ENCODE peak calls at places on chromosomes 3 and 15, in seven cellular contexts. T, S, C, F, P, U and O are unnamed samples.

GRCh38 chr15:31304736-31305365 is 21.8 kb upstream of the KLF13 start:
- DNase-seq in C (no peak), U (no peak), F (no peak), T (no peak), S (no peak), P (no peak), O (peak; percentile 48)

GRCh38 chr3:106176734-106177133 is 307.9 kb upstream of the CBLB start:
- DNase-seq in T (no peak), F (no peak), U (no peak), P (no peak), C (peak; percentile 33), S (no peak), O (no peak)

GRCh38 chr3:25907081-25907480 is 117.2 kb downstream of the OXSM start:
- DNase-seq in C (no peak), T (no peak), U (no peak), P (no peak), S (no peak), F (no peak), O (no peak)

GRCh38 chr3:50552598-50552997 is 14.9 kb downstream of the C3orf18 start:
- DNase-seq in C (no peak), S (no peak), F (no peak), P (no peak), U (no peak), T (no peak), O (no peak)

GRCh38 chr3:23640472-23641146 is 165.1 kb upstream of the UBE2E1 start:
- DNase-seq in P (no peak), S (no peak), U (no peak), C (no peak), F (no peak), T (no peak), O (no peak)

GRCh38 chr3:37743974-37744373 is 117.7 kb upstream of the CTDSPL start:
- DNase-seq in F (no peak), P (no peak), C (no peak), U (no peak), T (no peak), S (no peak), O (no peak)

GRCh38 chr3:42078686-42079085 is 12.5 kb upstream of the TRAK1 start:
- DNase-seq in P (no peak), U (no peak), C (no peak), F (no peak), T (no peak), S (no peak), O (no peak)

GRCh38 chr3:11541321-11542303 is 102.1 kb downstream of the VGLL4 start:
- DNase-seq in C (no peak), P (no peak), F (no peak), T (peak; percentile 24), U (no peak), S (no peak), O (peak; percentile 44)

GRCh38 chr15:79994651-79995050 is 23.7 kb upstream of the BCL2A1 start:
- DNase-seq in C (no peak), T (no peak), S (peak; percentile 44), F (no peak), U (no peak), P (no peak), O (no peak)

GRCh38 chr3:149180057-149180573 is 41.5 kb downstream of the CP start:
- DNase-seq in T (peak; percentile 52), F (no peak), C (no peak), U (no peak), S (peak; percentile 98), P (peak; percentile 89), O (peak; percentile 67)

GRCh38 chr3:2793987-2794386 is 316.2 kb downstream of the IL5RA start:
- DNase-seq in F (no peak), T (no peak), S (no peak), U (no peak), C (no peak), P (no peak), O (no peak)

GRCh38 chr15:90191795-90192494 is 9.2 kb upstream of the SEMA4B start:
- DNase-seq in C (peak; percentile 56), U (peak; percentile 92), T (peak; percentile 75), F (peak; percentile 79), P (peak; percentile 90), S (peak; percentile 60), O (peak; percentile 79)

GRCh38 chr3:179020112-179020511 is 51.5 kb downstream of the ZMAT3 start:
- DNase-seq in U (no peak), C (no peak), F (no peak), P (no peak), T (no peak), S (no peak), O (no peak)

GRCh38 chr3:93924491-93924890 is 49.2 kb downstream of the PROS1 start:
- DNase-seq in F (no peak), C (no peak), S (no peak), U (no peak), P (no peak), T (no peak), O (no peak)

GRCh38 chr3:140092883-140093536 is 158.0 kb downstream of the CLSTN2 start:
- DNase-seq in T (no peak), U (no peak), P (no peak), F (no peak), S (no peak), C (peak; percentile 12), O (no peak)

GRCh38 chr15:26017665-26018064 is 154.5 kb upstream of the ATP10A start:
- DNase-seq in U (no peak), T (no peak), P (no peak), S (no peak), F (no peak), C (no peak), O (no peak)

GRCh38 chr15:74793135-74794028 is 11.5 kb downstream of the CSK start:
- DNase-seq in S (no peak), P (no peak), F (peak; percentile 52), C (no peak), U (no peak), T (no peak), O (peak; percentile 73)

GRCh38 chr3:74592359-74592758 is 22.1 kb downstream of the CNTN3 start:
- DNase-seq in U (no peak), S (no peak), C (no peak), F (no peak), P (no peak), T (no peak), O (no peak)

GRCh38 chr3:33865133-33865532 is 66.7 kb downstream of the PDCD6IP start:
- DNase-seq in P (no peak), T (no peak), F (no peak), C (no peak), S (no peak), U (no peak), O (no peak)

GRCh38 chr15:73994912-73995622 is 551 bp downstream of the PML start:
- DNase-seq in T (no peak), S (no peak), P (peak; percentile 80), U (no peak), F (no peak), C (no peak), O (peak; percentile 77)

GRCh38 chr3:43286115-43286885 is at the start of gene SNRK:
- DNase-seq in C (peak; percentile 95), U (peak; percentile 95), T (peak; percentile 87), P (peak; percentile 93), S (peak; percentile 12), F (peak; percentile 99), O (peak; percentile 95)

GRCh38 chr3:98763076-98763475 is at the start of gene ST3GAL6:
- DNase-seq in S (no peak), F (no peak), P (no peak), C (no peak), U (no peak), T (no peak), O (no peak)

GRCh38 chr3:165181556-165181955 is 14.6 kb downstream of the SLITRK3 start:
- DNase-seq in U (no peak), P (no peak), C (no peak), F (no peak), S (peak; percentile 4), T (no peak), O (no peak)

GRCh38 chr3:14142567-14143270 is 17.9 kb downstream of the TMEM43 start:
- DNase-seq in S (no peak), T (no peak), P (no peak), U (no peak), F (no peak), C (no peak), O (no peak)

GRCh38 chr15:28185148-28185895 is 86.2 kb upstream of the OCA2 start:
- DNase-seq in C (no peak), F (no peak), T (no peak), P (no peak), S (no peak), U (no peak), O (no peak)

GRCh38 chr15:51368751-51369450 is 27.4 kb downstream of the GLDN start:
- DNase-seq in T (no peak), C (no peak), S (no peak), F (no peak), U (no peak), P (no peak), O (no peak)

GRCh38 chr15:59379524-59379923 is 6.9 kb upstream of the MYO1E start:
- DNase-seq in P (no peak), F (no peak), C (no peak), S (no peak), T (no peak), U (no peak), O (no peak)

GRCh38 chr15:59377940-59378339 is 5.3 kb upstream of the MYO1E start:
- DNase-seq in S (no peak), F (no peak), P (no peak), U (no peak), C (no peak), T (no peak), O (no peak)

GRCh38 chr15:59378855-59379254 is 6.2 kb upstream of the MYO1E start:
- DNase-seq in T (no peak), P (no peak), U (no peak), C (no peak), F (no peak), S (no peak), O (no peak)

GRCh38 chr15:59373215-59373614 is 544 bp upstream of the MYO1E start:
- DNase-seq in U (no peak), S (no peak), C (no peak), F (no peak), P (no peak), T (no peak), O (no peak)

GRCh38 chr15:59376735-59377134 is 4.1 kb upstream of the MYO1E start:
- DNase-seq in P (no peak), F (no peak), C (no peak), S (no peak), T (no peak), U (no peak), O (no peak)
- TF ChIP-seq CTCF in P (no peak), F (peak; percentile 41), C (peak; percentile 8), S (peak; percentile 20), T (no peak), U (no peak), O (peak; percentile 8)

GRCh38 chr3:114584734-114585371 is 291.0 kb downstream of the TIGIT start:
- DNase-seq in F (no peak), C (no peak), P (no peak), U (no peak), S (no peak), T (no peak), O (no peak)
- TF ChIP-seq CTCF in F (peak; percentile 12), C (no peak), P (no peak), U (no peak), S (no peak), T (no peak), O (no peak)

GRCh38 chr3:79846148-79846933 is 78.5 kb upstream of the ROBO1 start:
- DNase-seq in C (no peak), P (no peak), U (no peak), F (no peak), S (no peak), T (no peak), O (no peak)
- TF ChIP-seq CTCF in C (peak; percentile 49), P (no peak), U (no peak), F (no peak), S (peak; percentile 40), T (no peak), O (peak; percentile 24)

GRCh38 chr3:141828487-141829284 is 47.8 kb upstream of the ATP1B3 start:
- DNase-seq in P (peak; percentile 81), T (peak; percentile 68), F (no peak), U (peak; percentile 57), S (no peak), C (no peak), O (no peak)
- TF ChIP-seq CTCF in P (no peak), T (no peak), F (no peak), U (no peak), S (no peak), C (no peak), O (no peak)